ENCODE peak calls at places on chromosomes 6 and 20, in eight cellular contexts. H is A549, P is gastrocnemius medialis, M is spleen, C is uterus, Q is testis, F is body of pancreas, Z is upper lobe of left lung. T is an unnamed sample.

GRCh38 chr6:136403166-136403980 is 113.7 kb upstream of the BCLAF1 start:
- DNase-seq in H (peak; percentile 99), Q (peak; percentile 22), Z (no peak), C (peak; percentile 31), P (no peak), M (no peak), F (peak; percentile 21), T (no peak)

GRCh38 chr20:1331801-1332453 is 3.0 kb upstream of the SDCBP2 start:
- DNase-seq in Q (peak; percentile 7), M (peak; percentile 24), Z (no peak), C (no peak), P (no peak), H (no peak), F (no peak), T (peak; percentile 57)

GRCh38 chr6:142854589-142855488 is 90.1 kb downstream of the HIVEP2 start:
- DNase-seq in F (no peak), M (no peak), Z (no peak), Q (no peak), C (no peak), P (no peak), H (no peak), T (no peak)

GRCh38 chr6:47264775-47265184 is 44.9 kb downstream of the TNFRSF21 start:
- DNase-seq in M (no peak), Z (no peak), F (no peak), Q (no peak), C (no peak), P (no peak), H (no peak), T (no peak)

GRCh38 chr6:31158863-31159855 is 770 bp downstream of the TCF19 start:
- DNase-seq in F (no peak), P (no peak), Z (peak; percentile 72), M (peak; percentile 79), H (no peak), C (no peak), Q (no peak), T (no peak)

GRCh38 chr6:18997375-18997826 is 610.3 kb downstream of the RNF144B start:
- DNase-seq in P (no peak), F (peak; percentile 33), Z (no peak), Q (peak; percentile 22), C (no peak), M (no peak), H (peak; percentile 51), T (no peak)

GRCh38 chr6:41871677-41872076 is 23.5 kb downstream of the USP49 start:
- DNase-seq in F (no peak), Z (no peak), C (no peak), Q (no peak), P (no peak), H (no peak), M (no peak), T (no peak)

GRCh38 chr6:107666084-107666981 is 157.8 kb downstream of the SCML4 start:
- DNase-seq in H (no peak), Q (no peak), M (no peak), Z (no peak), P (peak; percentile 78), F (peak; percentile 32), C (no peak), T (no peak)

GRCh38 chr6:108598316-108598863 is 37.7 kb downstream of the FOXO3 start:
- DNase-seq in M (no peak), H (no peak), Z (no peak), Q (no peak), C (no peak), F (no peak), P (no peak), T (no peak)

GRCh38 chr6:44263357-44264100 is 1.8 kb downstream of the NFKBIE start:
- DNase-seq in Z (peak; percentile 21), H (peak; percentile 24), M (peak; percentile 83), C (no peak), Q (no peak), P (no peak), F (peak; percentile 72), T (no peak)

GRCh38 chr20:45061244-45061643 is 39.7 kb downstream of the KCNS1 start:
- DNase-seq in Z (no peak), C (no peak), Q (no peak), F (no peak), P (no peak), M (no peak), H (peak; percentile 73), T (no peak)

GRCh38 chr6:156634971-156635371 is 142.2 kb upstream of the ARID1B start:
- DNase-seq in C (no peak), M (no peak), Q (no peak), F (no peak), P (no peak), Z (no peak), H (no peak), T (no peak)

GRCh38 chr6:19892250-19892649 is 55.1 kb downstream of the ID4 start:
- DNase-seq in P (no peak), C (no peak), Z (peak; percentile 62), M (no peak), H (no peak), F (peak; percentile 76), Q (peak; percentile 21), T (no peak)

GRCh38 chr6:122657601-122658000 is 47.4 kb downstream of the PKIB start:
- DNase-seq in C (no peak), H (no peak), M (no peak), Z (no peak), Q (no peak), P (no peak), F (no peak), T (no peak)

GRCh38 chr6:79868098-79868722 is 79.1 kb downstream of the ELOVL4 start:
- DNase-seq in H (peak; percentile 63), M (no peak), F (peak; percentile 80), C (no peak), P (no peak), Q (peak; percentile 63), Z (no peak), T (no peak)

GRCh38 chr6:15430947-15431405 is 185.1 kb downstream of the JARID2 start:
- DNase-seq in M (no peak), C (no peak), H (no peak), Z (no peak), P (no peak), Q (no peak), F (no peak), T (no peak)
- H3K4me1 ChIP-seq in M (peaks cover 100% of the 10 kb centered on the region), C (no peaks in the 10 kb centered on the region), H (peaks cover 28% of the 10 kb centered on the region), Z (peaks cover 83% of the 10 kb centered on the region), P (peaks cover 69% of the 10 kb centered on the region), Q (peaks cover 35% of the 10 kb centered on the region), F (peaks cover 32% of the 10 kb centered on the region), T (peaks cover 64% of the 10 kb centered on the region)

DNA sequence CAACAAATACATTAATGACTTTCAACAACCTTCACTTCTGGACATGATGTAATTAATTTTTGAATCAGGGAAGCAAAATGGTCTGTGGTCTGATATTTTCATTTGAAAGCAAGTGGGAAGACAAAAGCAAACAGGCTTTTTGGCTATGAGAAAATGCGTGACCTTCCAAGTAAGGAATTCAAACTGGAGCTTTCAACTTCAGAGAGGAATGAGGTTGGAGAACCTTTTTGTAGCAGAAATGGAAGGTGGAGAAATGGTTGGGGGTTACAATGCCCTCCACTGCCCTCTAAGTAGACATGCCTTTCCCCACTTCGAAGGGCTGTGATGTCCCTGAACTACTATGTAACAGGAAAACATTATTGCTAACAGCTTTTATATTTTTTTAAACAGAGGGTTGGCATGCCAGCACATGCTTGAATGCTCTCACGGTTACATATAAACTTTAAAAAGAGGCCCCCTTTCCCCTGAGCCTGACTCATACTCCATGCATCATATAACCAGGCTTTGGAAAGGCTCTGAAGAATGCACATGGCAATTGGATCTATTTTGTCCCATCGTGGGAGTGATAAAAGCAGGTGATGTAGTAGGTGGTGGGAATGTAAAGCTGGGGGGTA is 203.7 kb upstream of the CITED2 start:
- DNase-seq in C (no peak), M (no peak), Z (no peak), P (no peak), Q (no peak), H (no peak), F (no peak), T (no peak)
- H3K27ac ChIP-seq in C (peak overlapping the region; percentile 58), M (no peak overlapping the region), Z (peak overlapping the region; percentile 52), P (no peak overlapping the region), Q (peak overlapping the region; percentile 41), H (no peak overlapping the region), F (peak overlapping the region; percentile 65), T (no peak overlapping the region)

GRCh38 chr20:18496042-18496441 is 983 bp downstream of the RBBP9 start:
- DNase-seq in H (no peak), P (no peak), F (no peak), C (no peak), Z (no peak), Q (no peak), M (no peak), T (no peak)

GRCh38 chr20:18497603-18498002 is 578 bp upstream of the RBBP9 start:
- DNase-seq in P (no peak), M (no peak), C (no peak), Q (no peak), H (no peak), F (no peak), Z (no peak), T (no peak)

GRCh38 chr20:18496740-18497592 is at the start of gene RBBP9:
- DNase-seq in M (peak; percentile 97), H (peak; percentile 86), C (peak; percentile 81), Q (peak; percentile 90), Z (peak; percentile 95), P (peak; percentile 69), F (peak; percentile 87), T (peak; percentile 95)
- TF ChIP-seq POLR2A in M (peak; percentile 22), H (peak; percentile 92), C (no peak), Q (no peak), Z (no peak), P (no peak), F (peak; percentile 54), T (no peak)

GRCh38 chr20:48761914-48762313 is 65.9 kb downstream of the PREX1 start:
- DNase-seq in Z (no peak), H (no peak), P (no peak), M (no peak), Q (no peak), C (no peak), F (no peak), T (no peak)
- H3K4me1 ChIP-seq in Z (peaks cover 77% of the 10 kb centered on the region), H (peaks cover 10% of the 10 kb centered on the region), P (no peaks in the 10 kb centered on the region), M (peaks cover 100% of the 10 kb centered on the region), Q (no peaks in the 10 kb centered on the region), C (no peaks in the 10 kb centered on the region), F (no peaks in the 10 kb centered on the region), T (peaks cover 32% of the 10 kb centered on the region)

GRCh38 chr20:5919634-5920544 is 30.4 kb downstream of the TRMT6 start:
- DNase-seq in Z (no peak), M (no peak), F (no peak), C (no peak), Q (no peak), P (no peak), H (no peak), T (peak; percentile 53)
- H3K27ac ChIP-seq in Z (no peak overlapping the region), M (no peak overlapping the region), F (no peak overlapping the region), C (no peak overlapping the region), Q (no peak overlapping the region), P (no peak overlapping the region), H (peak overlapping the region; percentile 1), T (no peak overlapping the region)

DNA sequence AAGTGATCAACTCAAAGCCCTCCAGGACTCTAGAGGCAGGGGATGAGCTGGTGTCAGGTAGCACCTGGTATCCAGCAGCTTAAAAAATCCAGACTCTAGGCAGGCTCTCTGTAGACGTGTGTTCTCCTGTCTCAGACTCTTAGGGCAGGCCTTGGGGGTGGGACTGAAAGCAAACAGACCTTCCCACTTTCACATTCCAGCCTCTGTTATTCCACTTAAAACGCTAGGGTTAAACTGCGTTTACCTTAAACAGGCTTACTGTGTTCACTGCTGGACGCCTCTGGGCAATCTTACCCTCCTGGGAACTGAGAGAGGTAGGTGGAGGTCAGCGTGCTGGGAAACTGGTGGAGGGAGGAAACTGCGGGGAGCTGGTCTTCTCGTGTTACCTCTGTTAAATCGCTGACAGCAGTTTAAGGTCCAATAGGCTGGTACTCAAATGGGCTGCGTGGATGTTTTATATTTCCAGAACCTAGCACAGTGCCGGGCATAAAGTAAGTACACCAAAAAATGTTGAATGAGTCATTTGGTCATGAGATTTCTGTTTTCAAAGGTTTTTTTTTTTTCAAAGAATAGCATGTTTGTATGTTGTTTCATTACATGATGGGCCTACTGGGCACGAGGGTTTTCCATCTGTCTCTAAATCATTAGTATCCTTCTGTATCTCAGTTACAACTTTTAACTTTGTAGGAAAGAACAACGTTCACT is at the start of gene GCNT2:
- DNase-seq in Z (no peak), C (no peak), M (no peak), Q (no peak), H (peak; percentile 90), F (no peak), P (no peak), T (no peak)
- TF ChIP-seq POLR2A in Z (no peak), C (no peak), M (no peak), Q (no peak), H (peak; percentile 43), F (no peak), P (no peak), T (no peak)